ENCODE peak calls at places on chromosomes 7 and 10, in eight cellular contexts. One of them, this sample, is unnamed.

GRCh38 chr7:155858521-155859061 is 46.3 kb upstream of the SHH start:
- DNase-seq in trophoblast cell: no peak
- DNase-seq in stimulated activated CD8-positive, alpha-beta memory T cell treated with anti-CD3 and anti-CD28 coated beads, Interleukin-15, amount 100 ng/mL, for 24 hours: no peak
- DNase-seq in left colon: no peak
- DNase-seq in psoas muscle: no peak
- DNase-seq in osteocyte: peak; percentile 32
- DNase-seq in NCI-H1092: no peak
- DNase-seq in fibroblast of the conjunctiva: no peak
- DNase-seq in this sample: no peak

GRCh38 chr7:24756989-24757798 is at the start of gene GSDME:
- DNase-seq in fibroblast of the conjunctiva: peak; percentile 39
- DNase-seq in stimulated activated CD8-positive, alpha-beta memory T cell treated with anti-CD3 and anti-CD28 coated beads, Interleukin-15, amount 100 ng/mL, for 24 hours: peak; percentile 13
- DNase-seq in NCI-H1092: no peak
- DNase-seq in left colon: peak; percentile 48
- DNase-seq in psoas muscle: peak; percentile 77
- DNase-seq in osteocyte: peak; percentile 87
- DNase-seq in trophoblast cell: peak; percentile 54
- DNase-seq in this sample: peak; percentile 35

GRCh38 chr7:80583901-80584300 is 54.5 kb upstream of the CD36 start:
- DNase-seq in trophoblast cell: no peak
- DNase-seq in osteocyte: no peak
- DNase-seq in psoas muscle: peak; percentile 21
- DNase-seq in left colon: no peak
- DNase-seq in stimulated activated CD8-positive, alpha-beta memory T cell treated with anti-CD3 and anti-CD28 coated beads, Interleukin-15, amount 100 ng/mL, for 24 hours: no peak
- DNase-seq in NCI-H1092: no peak
- DNase-seq in fibroblast of the conjunctiva: peak; percentile 24
- DNase-seq in this sample: no peak

GRCh38 chr10:86362566-86363183 is 3.9 kb downstream of the GRID1 start:
- DNase-seq in trophoblast cell: no peak
- DNase-seq in fibroblast of the conjunctiva: no peak
- DNase-seq in stimulated activated CD8-positive, alpha-beta memory T cell treated with anti-CD3 and anti-CD28 coated beads, Interleukin-15, amount 100 ng/mL, for 24 hours: no peak
- DNase-seq in NCI-H1092: no peak
- DNase-seq in psoas muscle: no peak
- DNase-seq in left colon: no peak
- DNase-seq in osteocyte: no peak
- DNase-seq in this sample: no peak

GRCh38 chr7:18541189-18541870 is 45.8 kb downstream of the HDAC9 start:
- DNase-seq in fibroblast of the conjunctiva: no peak
- DNase-seq in osteocyte: no peak
- DNase-seq in trophoblast cell: no peak
- DNase-seq in left colon: no peak
- DNase-seq in NCI-H1092: peak; percentile 14
- DNase-seq in stimulated activated CD8-positive, alpha-beta memory T cell treated with anti-CD3 and anti-CD28 coated beads, Interleukin-15, amount 100 ng/mL, for 24 hours: no peak
- DNase-seq in psoas muscle: peak; percentile 19
- DNase-seq in this sample: no peak

GRCh38 chr7:74037609-74038008 is 9.6 kb downstream of the ELN start:
- DNase-seq in NCI-H1092: no peak
- DNase-seq in fibroblast of the conjunctiva: no peak
- DNase-seq in stimulated activated CD8-positive, alpha-beta memory T cell treated with anti-CD3 and anti-CD28 coated beads, Interleukin-15, amount 100 ng/mL, for 24 hours: no peak
- DNase-seq in trophoblast cell: no peak
- DNase-seq in left colon: no peak
- DNase-seq in psoas muscle: peak; percentile 57
- DNase-seq in osteocyte: no peak
- DNase-seq in this sample: no peak

GRCh38 chr10:119377905-119378736 is 164.4 kb downstream of the RGS10 start:
- DNase-seq in psoas muscle: no peak
- DNase-seq in left colon: no peak
- DNase-seq in trophoblast cell: no peak
- DNase-seq in stimulated activated CD8-positive, alpha-beta memory T cell treated with anti-CD3 and anti-CD28 coated beads, Interleukin-15, amount 100 ng/mL, for 24 hours: no peak
- DNase-seq in osteocyte: no peak
- DNase-seq in fibroblast of the conjunctiva: no peak
- DNase-seq in NCI-H1092: peak; percentile 78
- DNase-seq in this sample: no peak

GRCh38 chr7:2631924-2632716 is at the start of gene TTYH3:
- DNase-seq in fibroblast of the conjunctiva: no peak
- DNase-seq in NCI-H1092: no peak
- DNase-seq in osteocyte: no peak
- DNase-seq in stimulated activated CD8-positive, alpha-beta memory T cell treated with anti-CD3 and anti-CD28 coated beads, Interleukin-15, amount 100 ng/mL, for 24 hours: no peak
- DNase-seq in left colon: peak; percentile 58
- DNase-seq in trophoblast cell: no peak
- DNase-seq in psoas muscle: peak; percentile 55
- DNase-seq in this sample: no peak

GRCh38 chr10:14623931-14624330 is 150.8 kb downstream of the FAM107B start:
- DNase-seq in trophoblast cell: no peak
- DNase-seq in fibroblast of the conjunctiva: no peak
- DNase-seq in psoas muscle: no peak
- DNase-seq in stimulated activated CD8-positive, alpha-beta memory T cell treated with anti-CD3 and anti-CD28 coated beads, Interleukin-15, amount 100 ng/mL, for 24 hours: no peak
- DNase-seq in NCI-H1092: peak; percentile 49
- DNase-seq in left colon: no peak
- DNase-seq in osteocyte: no peak
- DNase-seq in this sample: no peak

GRCh38 chr7:107002131-107002803 is 42.2 kb upstream of the PRKAR2B start:
- DNase-seq in osteocyte: no peak
- DNase-seq in left colon: no peak
- DNase-seq in NCI-H1092: no peak
- DNase-seq in psoas muscle: no peak
- DNase-seq in trophoblast cell: no peak
- DNase-seq in fibroblast of the conjunctiva: no peak
- DNase-seq in stimulated activated CD8-positive, alpha-beta memory T cell treated with anti-CD3 and anti-CD28 coated beads, Interleukin-15, amount 100 ng/mL, for 24 hours: no peak
- DNase-seq in this sample: no peak

GRCh38 chr10:62250594-62251198 is 17.9 kb downstream of the RTKN2 start:
- DNase-seq in stimulated activated CD8-positive, alpha-beta memory T cell treated with anti-CD3 and anti-CD28 coated beads, Interleukin-15, amount 100 ng/mL, for 24 hours: no peak
- DNase-seq in osteocyte: no peak
- DNase-seq in psoas muscle: no peak
- DNase-seq in NCI-H1092: no peak
- DNase-seq in left colon: no peak
- DNase-seq in fibroblast of the conjunctiva: no peak
- DNase-seq in trophoblast cell: peak; percentile 44
- DNase-seq in this sample: no peak

GRCh38 chr7:142494021-142494420 is 236.2 kb upstream of the PRSS58 start:
- DNase-seq in fibroblast of the conjunctiva: no peak
- DNase-seq in trophoblast cell: no peak
- DNase-seq in NCI-H1092: no peak
- DNase-seq in osteocyte: no peak
- DNase-seq in stimulated activated CD8-positive, alpha-beta memory T cell treated with anti-CD3 and anti-CD28 coated beads, Interleukin-15, amount 100 ng/mL, for 24 hours: no peak
- DNase-seq in left colon: no peak
- DNase-seq in psoas muscle: no peak
- DNase-seq in this sample: no peak

GRCh38 chr7:79425665-79426064 is 27.8 kb downstream of the MAGI2 start:
- DNase-seq in trophoblast cell: no peak
- DNase-seq in psoas muscle: no peak
- DNase-seq in fibroblast of the conjunctiva: no peak
- DNase-seq in left colon: no peak
- DNase-seq in osteocyte: no peak
- DNase-seq in stimulated activated CD8-positive, alpha-beta memory T cell treated with anti-CD3 and anti-CD28 coated beads, Interleukin-15, amount 100 ng/mL, for 24 hours: no peak
- DNase-seq in NCI-H1092: no peak
- DNase-seq in this sample: no peak

GRCh38 chr10:96324447-96324846 is 20.2 kb downstream of the DNTT start:
- DNase-seq in fibroblast of the conjunctiva: no peak
- DNase-seq in psoas muscle: no peak
- DNase-seq in osteocyte: no peak
- DNase-seq in left colon: no peak
- DNase-seq in NCI-H1092: no peak
- DNase-seq in stimulated activated CD8-positive, alpha-beta memory T cell treated with anti-CD3 and anti-CD28 coated beads, Interleukin-15, amount 100 ng/mL, for 24 hours: no peak
- DNase-seq in trophoblast cell: no peak
- DNase-seq in this sample: no peak

GRCh38 chr10:71052708-71053107 is 159.7 kb upstream of the UNC5B start:
- DNase-seq in NCI-H1092: no peak
- DNase-seq in fibroblast of the conjunctiva: no peak
- DNase-seq in psoas muscle: no peak
- DNase-seq in stimulated activated CD8-positive, alpha-beta memory T cell treated with anti-CD3 and anti-CD28 coated beads, Interleukin-15, amount 100 ng/mL, for 24 hours: no peak
- DNase-seq in left colon: no peak
- DNase-seq in trophoblast cell: no peak
- DNase-seq in osteocyte: no peak
- DNase-seq in this sample: no peak

GRCh38 chr10:130371686-130372085 is 235.5 kb downstream of the GLRX3 start:
- DNase-seq in fibroblast of the conjunctiva: no peak
- DNase-seq in NCI-H1092: no peak
- DNase-seq in trophoblast cell: no peak
- DNase-seq in osteocyte: no peak
- DNase-seq in stimulated activated CD8-positive, alpha-beta memory T cell treated with anti-CD3 and anti-CD28 coated beads, Interleukin-15, amount 100 ng/mL, for 24 hours: no peak
- DNase-seq in psoas muscle: no peak
- DNase-seq in left colon: no peak
- DNase-seq in this sample: no peak

GRCh38 chr10:96305019-96305418 is 785 bp downstream of the DNTT start:
- DNase-seq in stimulated activated CD8-positive, alpha-beta memory T cell treated with anti-CD3 and anti-CD28 coated beads, Interleukin-15, amount 100 ng/mL, for 24 hours: no peak
- DNase-seq in osteocyte: no peak
- DNase-seq in left colon: no peak
- DNase-seq in trophoblast cell: no peak
- DNase-seq in psoas muscle: no peak
- DNase-seq in NCI-H1092: no peak
- DNase-seq in fibroblast of the conjunctiva: no peak
- DNase-seq in this sample: no peak

GRCh38 chr10:119657725-119658124 is 6.5 kb downstream of the BAG3 start:
- DNase-seq in fibroblast of the conjunctiva: no peak
- DNase-seq in psoas muscle: no peak
- DNase-seq in left colon: no peak
- DNase-seq in trophoblast cell: no peak
- DNase-seq in osteocyte: no peak
- DNase-seq in NCI-H1092: no peak
- DNase-seq in stimulated activated CD8-positive, alpha-beta memory T cell treated with anti-CD3 and anti-CD28 coated beads, Interleukin-15, amount 100 ng/mL, for 24 hours: no peak
- DNase-seq in this sample: no peak

GRCh38 chr7:157652161-157652953 is 315.6 kb downstream of the DNAJB6 start:
- DNase-seq in osteocyte: no peak
- DNase-seq in fibroblast of the conjunctiva: no peak
- DNase-seq in stimulated activated CD8-positive, alpha-beta memory T cell treated with anti-CD3 and anti-CD28 coated beads, Interleukin-15, amount 100 ng/mL, for 24 hours: no peak
- DNase-seq in left colon: no peak
- DNase-seq in NCI-H1092: no peak
- DNase-seq in psoas muscle: no peak
- DNase-seq in trophoblast cell: no peak
- DNase-seq in this sample: no peak

GRCh38 chr10:26331376-26331775 is 106.8 kb upstream of the APBB1IP start:
- DNase-seq in stimulated activated CD8-positive, alpha-beta memory T cell treated with anti-CD3 and anti-CD28 coated beads, Interleukin-15, amount 100 ng/mL, for 24 hours: no peak
- DNase-seq in fibroblast of the conjunctiva: no peak
- DNase-seq in NCI-H1092: no peak
- DNase-seq in osteocyte: no peak
- DNase-seq in trophoblast cell: no peak
- DNase-seq in psoas muscle: no peak
- DNase-seq in left colon: no peak
- DNase-seq in this sample: no peak

GRCh38 chr7:18290865-18291264 is 204.7 kb upstream of the HDAC9 start:
- DNase-seq in fibroblast of the conjunctiva: no peak
- DNase-seq in trophoblast cell: no peak
- DNase-seq in NCI-H1092: no peak
- DNase-seq in osteocyte: no peak
- DNase-seq in psoas muscle: no peak
- DNase-seq in stimulated activated CD8-positive, alpha-beta memory T cell treated with anti-CD3 and anti-CD28 coated beads, Interleukin-15, amount 100 ng/mL, for 24 hours: no peak
- DNase-seq in left colon: no peak
- DNase-seq in this sample: no peak

GRCh38 chr7:79702116-79702515 is 248.6 kb upstream of the MAGI2 start:
- DNase-seq in psoas muscle: no peak
- DNase-seq in fibroblast of the conjunctiva: no peak
- DNase-seq in NCI-H1092: no peak
- DNase-seq in osteocyte: no peak
- DNase-seq in trophoblast cell: no peak
- DNase-seq in left colon: no peak
- DNase-seq in stimulated activated CD8-positive, alpha-beta memory T cell treated with anti-CD3 and anti-CD28 coated beads, Interleukin-15, amount 100 ng/mL, for 24 hours: no peak
- DNase-seq in this sample: no peak

GRCh38 chr7:78489851-78490250 is 691.3 kb downstream of the PHTF2 start:
- DNase-seq in stimulated activated CD8-positive, alpha-beta memory T cell treated with anti-CD3 and anti-CD28 coated beads, Interleukin-15, amount 100 ng/mL, for 24 hours: no peak
- DNase-seq in left colon: no peak
- DNase-seq in fibroblast of the conjunctiva: no peak
- DNase-seq in NCI-H1092: no peak
- DNase-seq in trophoblast cell: no peak
- DNase-seq in psoas muscle: no peak
- DNase-seq in osteocyte: no peak
- DNase-seq in this sample: no peak

GRCh38 chr7:141251957-141252356 is 178.1 kb downstream of the TMEM178B start:
- DNase-seq in psoas muscle: no peak
- DNase-seq in left colon: no peak
- DNase-seq in trophoblast cell: no peak
- DNase-seq in stimulated activated CD8-positive, alpha-beta memory T cell treated with anti-CD3 and anti-CD28 coated beads, Interleukin-15, amount 100 ng/mL, for 24 hours: no peak
- DNase-seq in NCI-H1092: no peak
- DNase-seq in fibroblast of the conjunctiva: no peak
- DNase-seq in osteocyte: no peak
- DNase-seq in this sample: no peak

GRCh38 chr10:15789793-15790525 is 70.2 kb upstream of the ITGA8 start:
- DNase-seq in osteocyte: no peak
- DNase-seq in fibroblast of the conjunctiva: peak; percentile 79
- DNase-seq in psoas muscle: no peak
- DNase-seq in stimulated activated CD8-positive, alpha-beta memory T cell treated with anti-CD3 and anti-CD28 coated beads, Interleukin-15, amount 100 ng/mL, for 24 hours: no peak
- DNase-seq in left colon: no peak
- DNase-seq in NCI-H1092: no peak
- DNase-seq in trophoblast cell: no peak
- DNase-seq in this sample: no peak

GRCh38 chr7:50314778-50315177 is 10.3 kb downstream of the IKZF1 start:
- DNase-seq in stimulated activated CD8-positive, alpha-beta memory T cell treated with anti-CD3 and anti-CD28 coated beads, Interleukin-15, amount 100 ng/mL, for 24 hours: no peak
- DNase-seq in trophoblast cell: no peak
- DNase-seq in NCI-H1092: no peak
- DNase-seq in psoas muscle: no peak
- DNase-seq in left colon: no peak
- DNase-seq in fibroblast of the conjunctiva: no peak
- DNase-seq in osteocyte: no peak
- DNase-seq in this sample: no peak

GRCh38 chr7:96327429-96327828 is 5.5 kb upstream of the SLC25A13 start:
- DNase-seq in psoas muscle: no peak
- DNase-seq in stimulated activated CD8-positive, alpha-beta memory T cell treated with anti-CD3 and anti-CD28 coated beads, Interleukin-15, amount 100 ng/mL, for 24 hours: no peak
- DNase-seq in osteocyte: no peak
- DNase-seq in NCI-H1092: peak; percentile 73
- DNase-seq in fibroblast of the conjunctiva: no peak
- DNase-seq in trophoblast cell: no peak
- DNase-seq in left colon: peak; percentile 83
- DNase-seq in this sample: no peak

GRCh38 chr10:26488344-26488743 is 50.2 kb downstream of the APBB1IP start:
- DNase-seq in osteocyte: no peak
- DNase-seq in left colon: no peak
- DNase-seq in psoas muscle: no peak
- DNase-seq in stimulated activated CD8-positive, alpha-beta memory T cell treated with anti-CD3 and anti-CD28 coated beads, Interleukin-15, amount 100 ng/mL, for 24 hours: no peak
- DNase-seq in fibroblast of the conjunctiva: no peak
- DNase-seq in NCI-H1092: no peak
- DNase-seq in trophoblast cell: peak; percentile 33
- DNase-seq in this sample: no peak

GRCh38 chr7:134332892-134333291 is 16.2 kb upstream of the SLC35B4 start:
- DNase-seq in left colon: no peak
- DNase-seq in psoas muscle: no peak
- DNase-seq in trophoblast cell: no peak
- DNase-seq in fibroblast of the conjunctiva: no peak
- DNase-seq in osteocyte: no peak
- DNase-seq in NCI-H1092: no peak
- DNase-seq in stimulated activated CD8-positive, alpha-beta memory T cell treated with anti-CD3 and anti-CD28 coated beads, Interleukin-15, amount 100 ng/mL, for 24 hours: no peak
- DNase-seq in this sample: no peak

This sample was measured in D721Med.